ENCODE peak calls at places on chromosomes 7 and 10, in ten cellular contexts. I is fibroblast of lung; U is lower lobe of right lung; F is neural progenitor cell; L is ovary; R is Panc1; W is CD8-positive, alpha-beta T cell; Y is testis; Q is BE2C; T is psoas muscle. H is an unnamed sample. For H3K36me3 and H3K4me1, the result is how much of the 10 kb centered on the place peaks cover.

GRCh38 chr7:8443871-8444756 is 10.7 kb downstream of the NXPH1 start:
- DNase-seq in L (no peak), I (no peak), W (no peak), F (peak), U (no peak), T (no peak), Q (no peak), R (no peak), Y (peak), H (peak)

GRCh38 chr7:40800771-40801170 is 666.0 kb downstream of the SUGCT start:
- DNase-seq in W (no peak), F (peak), U (no peak), Y (no peak), R (no peak), T (no peak), I (no peak), Q (no peak), L (no peak), H (no peak)

GRCh38 chr10:70169011-70169410 is 1.3 kb downstream of the SAR1A start:
- DNase-seq in I (no peak), Q (no peak), W (no peak), L (no peak), R (no peak), Y (no peak), F (no peak), U (no peak), T (no peak), H (no peak)

GRCh38 chr7:39488467-39489393 is 77.5 kb upstream of the YAE1 start:
- DNase-seq in I (no peak), F (no peak), R (no peak), L (no peak), Q (no peak), Y (no peak), T (no peak), W (no peak), U (no peak), H (no peak)

GRCh38 chr10:86082556-86082955 is 284.0 kb downstream of the GRID1 start:
- DNase-seq in Q (no peak), W (no peak), R (no peak), U (no peak), T (no peak), I (no peak), L (no peak), F (no peak), Y (no peak), H (peak)

GRCh38 chr10:26832960-26833359 is 27.8 kb downstream of the ABI1 start:
- DNase-seq in F (peak), U (no peak), I (no peak), W (no peak), L (no peak), Q (no peak), T (no peak), Y (no peak), R (no peak), H (no peak)

GRCh38 chr7:139118234-139118802 is 8.8 kb upstream of the ZC3HAV1 start:
- DNase-seq in U (no peak), T (no peak), L (no peak), Q (no peak), R (peak), Y (no peak), W (no peak), F (no peak), I (peak), H (no peak)

GRCh38 chr10:76350583-76350982 is 919.2 kb downstream of the LRMDA start:
- DNase-seq in Y (no peak), Q (no peak), I (peak), W (no peak), R (no peak), L (no peak), U (no peak), F (no peak), T (no peak), H (no peak)

GRCh38 chr10:1382711-1383110 is 326.5 kb downstream of the WDR37 start:
- DNase-seq in R (no peak), Q (no peak), W (peak), L (no peak), Y (peak), I (no peak), U (no peak), T (no peak), F (no peak), H (peak)

GRCh38 chr7:133315332-133316040 is 62.6 kb downstream of the EXOC4 start:
- DNase-seq in F (no peak), Y (no peak), W (no peak), T (no peak), L (no peak), Q (no peak), U (no peak), R (no peak), I (peak), H (no peak)

GRCh38 chr7:87435546-87435945 is 39.9 kb downstream of the ABCB4 start:
- DNase-seq in Q (no peak), I (peak), L (no peak), Y (no peak), R (no peak), W (no peak), U (no peak), F (no peak), T (no peak), H (no peak)

DNA sequence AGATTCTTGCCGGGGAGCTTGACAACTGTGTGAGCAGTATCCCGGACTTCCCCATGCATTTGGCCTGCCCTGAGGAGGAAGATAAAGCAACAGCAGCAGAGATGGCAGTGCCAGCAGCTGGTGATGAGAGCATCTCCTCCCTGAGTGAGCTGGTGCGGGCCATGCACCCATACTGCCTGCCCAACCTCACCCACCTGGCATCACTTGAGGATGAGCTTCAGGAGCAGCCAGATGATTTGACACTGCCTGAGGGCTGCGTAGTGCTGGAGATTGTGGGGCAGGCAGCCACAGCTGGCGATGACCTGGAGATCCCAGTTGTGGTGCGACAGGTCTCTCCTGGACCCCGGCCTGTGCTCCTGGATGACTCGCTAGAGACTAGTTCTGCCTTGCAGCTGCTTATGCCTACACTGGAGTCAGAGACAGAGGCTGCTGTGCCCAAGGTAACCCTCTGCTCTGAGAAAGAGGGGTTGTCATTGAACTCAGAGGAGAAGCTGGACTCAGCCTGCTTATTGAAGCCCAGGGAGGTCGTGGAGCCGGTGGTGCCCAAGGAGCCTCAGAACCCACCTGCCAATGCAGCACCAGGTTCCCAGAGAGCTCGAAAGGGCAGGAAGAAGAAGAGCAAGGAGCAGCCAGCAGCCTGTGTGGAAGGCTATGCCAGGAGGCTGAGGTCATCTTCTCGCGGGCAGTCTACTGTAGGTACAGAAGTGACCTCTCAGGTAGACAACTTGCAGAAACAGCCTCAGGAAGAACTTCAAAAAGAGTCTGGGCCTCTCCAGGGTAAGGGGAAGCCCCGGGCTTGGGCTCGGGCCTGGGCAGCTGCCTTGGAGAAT is 6.7 kb downstream of the PPRC1 start:
- DNase-seq in L (no peak), U (no peak), W (no peak), Q (no peak), T (no peak), I (no peak), F (no peak), R (no peak), Y (no peak), H (peak)
- H3K36me3 ChIP-seq in L (under half), U (half or more), W (under half), Q (half or more), T (half or more), I (under half), F (under half), R (under half), Y (under half), H (half or more)

GRCh38 chr10:98745645-98746044 is 298.9 kb upstream of the HPS1 start:
- DNase-seq in W (no peak), F (peak), L (no peak), U (no peak), T (no peak), R (no peak), I (no peak), Y (no peak), Q (no peak), H (no peak)

GRCh38 chr10:98748298-98748697 is 301.6 kb upstream of the HPS1 start:
- DNase-seq in T (no peak), L (no peak), Y (peak), W (no peak), Q (peak), F (peak), U (no peak), I (peak), R (peak), H (no peak)
- TF ChIP-seq CTCF in T (no peak), L (no peak), Y (no peak), W (no peak), Q (peak), F (peak), U (no peak), I (peak), R (peak), H (no peak)

GRCh38 chr10:114402871-114403544 is 1.3 kb downstream of the AFAP1L2 start:
- DNase-seq in R (no peak), F (peak), Y (no peak), Q (no peak), T (no peak), I (no peak), U (no peak), W (no peak), L (no peak), H (no peak)
- H3K4me1 ChIP-seq in R (half or more), F (under half), Y (under half), Q (under half), T (under half), I (under half), U (under half), W (under half), L (under half), H (half or more)

DNA sequence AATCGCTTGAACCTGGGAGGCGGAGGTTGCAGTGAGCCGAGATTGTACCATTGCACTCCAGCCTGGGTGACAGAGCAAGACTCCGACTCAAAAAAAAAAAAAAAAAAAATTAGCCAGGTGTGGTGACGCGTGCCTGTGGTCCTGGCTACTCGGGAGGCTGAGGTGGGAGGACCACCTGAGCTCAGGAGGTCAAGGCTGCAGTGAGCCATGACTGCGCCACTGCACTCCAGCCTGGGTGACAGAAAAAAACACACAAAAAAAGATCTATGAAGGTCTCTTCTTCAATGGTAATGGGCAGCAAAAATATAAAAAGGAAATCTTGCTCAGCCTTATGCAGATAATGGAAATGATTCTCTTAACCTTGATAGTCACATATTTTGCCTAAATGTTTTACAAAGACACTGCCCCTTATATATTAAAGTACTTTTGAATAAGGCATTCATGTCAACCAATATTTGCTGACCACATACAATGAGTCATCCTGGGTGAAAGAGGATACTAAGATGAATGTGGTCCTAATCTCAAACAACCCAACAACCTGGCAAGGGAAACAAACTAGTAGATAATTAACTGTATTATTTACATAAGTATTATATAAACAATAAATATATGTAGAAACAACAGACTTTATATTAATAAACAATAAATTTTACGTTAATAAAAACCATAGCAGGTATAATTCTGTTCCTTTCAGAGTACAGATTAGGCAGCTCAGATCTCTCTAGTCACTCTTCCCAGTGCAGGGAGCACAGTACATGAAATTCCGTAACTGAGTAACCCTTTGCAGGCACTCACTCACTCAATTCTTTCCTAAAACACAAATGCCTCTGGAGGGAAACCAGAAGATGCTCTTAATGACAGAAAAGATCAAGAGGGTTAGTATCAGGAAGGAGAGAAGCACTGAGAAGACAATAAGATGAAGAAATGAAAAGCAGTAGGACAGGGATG is 8.1 kb downstream of the TOMM7 start:
- DNase-seq in R (no peak), L (no peak), W (no peak), F (no peak), Y (no peak), U (no peak), I (peak), T (no peak), Q (no peak), H (no peak)
- H3K36me3 ChIP-seq in R (under half), L (under half), W (under half), F (under half), Y (under half), U (half or more), I (under half), T (under half), Q (under half), H (under half)

DNA sequence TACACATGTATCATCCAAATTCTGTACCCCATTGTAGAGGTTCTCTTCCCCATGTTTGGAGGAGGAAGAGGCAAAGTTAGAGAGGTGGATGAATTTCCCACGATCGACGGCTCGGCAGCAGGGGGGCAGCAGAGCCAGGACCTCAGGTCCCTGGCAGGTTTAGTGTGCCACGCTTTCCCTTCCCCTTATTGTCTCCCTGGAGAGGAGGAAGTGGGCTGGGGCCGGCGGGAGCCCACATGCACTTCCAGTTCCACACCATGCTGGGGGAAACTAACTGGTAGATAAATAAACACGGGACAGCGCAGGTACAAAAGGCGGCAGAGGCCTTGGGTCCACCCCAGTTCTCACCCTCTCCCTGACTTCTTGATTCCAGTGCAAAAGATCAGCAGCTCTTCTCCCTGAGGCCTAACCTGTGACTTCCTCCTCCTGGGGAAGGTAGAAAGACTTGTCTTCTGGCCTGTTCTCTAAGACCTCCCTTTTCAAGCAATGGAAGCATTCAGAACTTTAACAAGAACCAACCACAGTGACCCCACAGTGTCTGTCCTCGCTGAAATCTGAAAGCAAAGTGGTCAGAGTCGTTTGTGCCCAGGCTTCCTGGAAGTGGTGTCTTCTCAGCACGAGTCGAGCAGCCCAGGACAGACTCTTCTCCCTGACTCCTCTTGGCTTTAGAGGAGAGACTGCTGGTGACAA is 30.5 kb upstream of the SRGN start:
- DNase-seq in L (no peak), Q (no peak), I (no peak), F (no peak), R (no peak), U (peak), W (peak), Y (no peak), T (no peak), H (peak)
- TF ChIP-seq CTCF in L (no peak), Q (no peak), I (no peak), F (no peak), R (no peak), U (peak), W (no peak), Y (no peak), T (no peak), H (no peak)

GRCh38 chr10:124737708-124738107 is 6.5 kb downstream of the FAM53B start:
- DNase-seq in T (no peak), I (no peak), R (no peak), L (no peak), F (no peak), Q (no peak), U (no peak), W (peak), Y (no peak), H (no peak)

GRCh38 chr10:124737221-124737620 is 7.0 kb downstream of the FAM53B start:
- DNase-seq in U (no peak), W (peak), Q (no peak), Y (no peak), T (no peak), I (no peak), R (no peak), L (no peak), F (no peak), H (no peak)

GRCh38 chr10:124738441-124738840 is 5.7 kb downstream of the FAM53B start:
- DNase-seq in F (no peak), I (no peak), Y (no peak), L (no peak), R (no peak), W (no peak), T (no peak), U (no peak), Q (no peak), H (no peak)

GRCh38 chr10:124735491-124736286 is 8.5 kb downstream of the FAM53B start:
- DNase-seq in I (no peak), Y (no peak), W (no peak), T (no peak), L (peak), R (no peak), U (no peak), F (no peak), Q (no peak), H (peak)

DNA sequence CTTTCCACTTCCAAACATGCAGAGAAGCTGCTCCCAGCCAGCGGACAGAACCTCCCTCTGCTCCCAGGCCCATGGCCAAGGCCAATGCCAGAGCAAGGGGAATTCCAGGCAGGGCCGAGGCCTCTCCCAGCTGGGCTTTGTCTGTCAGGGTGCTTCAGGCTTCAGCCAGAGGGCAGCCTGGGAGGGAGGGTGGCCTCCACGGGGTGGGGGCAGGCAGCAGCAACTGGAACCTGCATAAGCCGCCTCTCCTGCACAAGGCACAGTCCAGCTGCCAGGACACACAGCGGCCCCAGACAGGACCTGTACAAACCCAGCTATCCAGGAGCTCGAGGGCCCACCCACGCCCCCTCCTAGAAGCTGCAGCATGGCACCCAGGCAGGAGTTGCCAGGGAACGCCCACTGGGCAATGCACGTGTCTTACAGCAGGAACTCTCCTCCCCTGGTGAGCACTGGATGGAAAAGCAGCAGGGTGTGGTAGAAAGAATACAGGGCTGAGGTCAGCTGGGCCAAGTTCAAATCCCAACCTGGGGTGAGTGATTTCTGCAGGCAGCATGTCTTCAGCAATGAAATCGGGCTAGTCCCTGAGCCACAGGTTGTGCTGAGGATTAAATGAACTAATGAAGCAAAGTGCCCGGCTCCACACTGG is 7.6 kb downstream of the FAM53B start:
- DNase-seq in L (peak), Q (no peak), U (peak), W (peak), T (peak), F (no peak), R (no peak), I (peak), Y (peak), H (peak)
- H3K4me1 ChIP-seq in L (half or more), Q (under half), U (half or more), W (half or more), T (half or more), F (under half), R (half or more), I (under half), Y (half or more), H (half or more)

GRCh38 chr7:151472644-151473380 is 32.9 kb upstream of the CRYGN start:
- DNase-seq in T (peak), L (no peak), Q (no peak), W (no peak), I (peak), R (no peak), F (no peak), Y (no peak), U (no peak), H (no peak)
- H3K36me3 ChIP-seq in T (half or more), L (under half), Q (half or more), W (under half), I (under half), R (under half), F (under half), Y (under half), U (half or more), H (under half)

DNA sequence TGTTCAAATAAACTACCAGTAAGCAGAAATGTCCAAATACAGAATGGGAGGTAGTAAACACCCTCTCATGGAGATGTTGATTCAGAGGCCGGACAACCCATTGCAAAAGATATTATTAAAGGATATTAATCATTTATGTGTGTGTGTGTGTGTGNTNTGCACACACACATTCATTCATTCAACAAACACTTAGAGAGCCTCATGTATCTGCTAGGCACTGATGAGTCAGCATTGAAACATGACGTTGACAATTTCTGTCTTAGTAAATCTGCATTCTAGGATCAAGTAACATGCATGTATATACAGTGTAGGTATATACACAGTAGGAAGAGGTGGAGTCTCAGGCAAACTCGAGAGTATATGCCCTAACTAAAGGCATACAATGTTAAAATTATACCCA is 187.0 kb downstream of the ZNF365 start:
- DNase-seq in T (no peak), R (no peak), Q (no peak), F (no peak), Y (no peak), U (no peak), W (no peak), L (no peak), I (no peak), H (no peak)
- TF ChIP-seq CTCF in T (no peak), R (no peak), Q (no peak), F (no peak), Y (no peak), U (no peak), W (no peak), L (no peak), I (no peak), H (no peak)